ENCODE peak calls at places on chromosomes 11 and 22, in four cellular contexts. M is lung, J is right lobe of liver, K is tibial nerve. S is an unnamed sample.

GRCh38 chr22:36563444-36563843 is 34.5 kb upstream of the EIF3D start:
- DNase-seq in M (no peak), J (no peak), K (no peak), S (no peak)

GRCh38 chr22:40739723-40740122 is 60.4 kb downstream of the MCHR1 start:
- DNase-seq in M (no peak), J (no peak), K (no peak), S (no peak)

GRCh38 chr11:115418081-115418480 is 86.1 kb downstream of the CADM1 start:
- DNase-seq in M (no peak), J (no peak), K (no peak), S (no peak)

GRCh38 chr22:49903322-49904039 is 14.8 kb downstream of the ALG12 start:
- DNase-seq in M (no peak), J (no peak), K (no peak), S (no peak)

GRCh38 chr11:111913031-111913861 is 712 bp downstream of the HSPB2 start:
- DNase-seq in M (no peak), J (no peak), K (peak; percentile 41), S (no peak)

GRCh38 chr11:110031171-110031570 is 62.0 kb upstream of the ZC3H12C start:
- DNase-seq in M (no peak), J (no peak), K (no peak), S (no peak)

GRCh38 chr11:72598901-72599300 is 75.3 kb downstream of the PDE2A start:
- DNase-seq in M (no peak), J (peak; percentile 70), K (peak; percentile 45), S (no peak)

GRCh38 chr22:47990486-47990885 is 1228.0 kb downstream of the TBC1D22A start:
- DNase-seq in M (no peak), J (no peak), K (no peak), S (no peak)

GRCh38 chr11:113114452-113115027 is 153.3 kb downstream of the NCAM1 start:
- DNase-seq in M (no peak), J (peak; percentile 62), K (no peak), S (no peak)

GRCh38 chr11:67015048-67015447 is 7.9 kb upstream of the SYT12 start:
- DNase-seq in M (no peak), J (no peak), K (no peak), S (no peak)

GRCh38 chr22:50473088-50473487 is 1.7 kb downstream of the SBF1 start:
- DNase-seq in M (no peak), J (no peak), K (no peak), S (peak; percentile 41)

GRCh38 chr22:19825016-19825339 is 29.7 kb downstream of the GNB1L start:
- DNase-seq in M (no peak), J (no peak), K (no peak), S (no peak)

GRCh38 chr11:46296520-46297448 is 19.3 kb downstream of the CREB3L1 start:
- DNase-seq in M (no peak), J (no peak), K (no peak), S (no peak)

GRCh38 chr11:120248551-120249278 is 8.8 kb downstream of the POU2F3 start:
- DNase-seq in M (no peak), J (no peak), K (no peak), S (no peak)

GRCh38 chr11:77091146-77091940 is 11.3 kb upstream of the OMP start:
- DNase-seq in M (peak; percentile 76), J (peak; percentile 82), K (peak; percentile 95), S (peak; percentile 59)

GRCh38 chr11:3853935-3854659 is 1.4 kb upstream of the STIM1 start:
- DNase-seq in M (no peak), J (no peak), K (no peak), S (peak; percentile 86)

GRCh38 chr11:4804280-4804679 is at the start of gene OR52R1:
- DNase-seq in M (no peak), J (no peak), K (no peak), S (no peak)

GRCh38 chr11:13535819-13536218 is 40.0 kb upstream of the PTH start:
- DNase-seq in M (no peak), J (no peak), K (no peak), S (no peak)

GRCh38 chr11:445765-446588 is 4.1 kb upstream of the PTDSS2 start:
- DNase-seq in M (no peak), J (no peak), K (no peak), S (no peak)

GRCh38 chr11:69801513-69802335 is 17.5 kb downstream of the FGF3 start:
- DNase-seq in M (no peak), J (no peak), K (no peak), S (no peak)

GRCh38 chr11:129731316-129731715 is 84.3 kb upstream of the TMEM45B start:
- DNase-seq in M (no peak), J (peak; percentile 71), K (no peak), S (no peak)

GRCh38 chr11:114233755-114234154 is 62.4 kb upstream of the NNMT start:
- DNase-seq in M (no peak), J (no peak), K (no peak), S (no peak)

GRCh38 chr11:127943763-127944162 is 643.6 kb downstream of the ETS1 start:
- DNase-seq in M (no peak), J (no peak), K (no peak), S (no peak)

GRCh38 chr11:18368236-18368635 is 26.1 kb upstream of the LDHA start:
- DNase-seq in M (no peak), J (no peak), K (no peak), S (no peak)

GRCh38 chr11:22787565-22788162 is 41.9 kb downstream of the SVIP start:
- DNase-seq in M (no peak), J (no peak), K (no peak), S (peak; percentile 20)

GRCh38 chr11:66548774-66549630 is 2.3 kb downstream of the ACTN3 start:
- DNase-seq in M (no peak), J (no peak), K (no peak), S (no peak)

GRCh38 chr11:132220464-132220863 is 850.0 kb downstream of the NTM start:
- DNase-seq in M (no peak), J (no peak), K (no peak), S (no peak)

GRCh38 chr11:124285610-124286344 is 28.0 kb downstream of the OR8D1 start:
- DNase-seq in M (no peak), J (no peak), K (no peak), S (no peak)

GRCh38 chr11:13603661-13604060 is 64.8 kb upstream of the FAR1 start:
- DNase-seq in M (no peak), J (no peak), K (no peak), S (no peak)

DNA sequence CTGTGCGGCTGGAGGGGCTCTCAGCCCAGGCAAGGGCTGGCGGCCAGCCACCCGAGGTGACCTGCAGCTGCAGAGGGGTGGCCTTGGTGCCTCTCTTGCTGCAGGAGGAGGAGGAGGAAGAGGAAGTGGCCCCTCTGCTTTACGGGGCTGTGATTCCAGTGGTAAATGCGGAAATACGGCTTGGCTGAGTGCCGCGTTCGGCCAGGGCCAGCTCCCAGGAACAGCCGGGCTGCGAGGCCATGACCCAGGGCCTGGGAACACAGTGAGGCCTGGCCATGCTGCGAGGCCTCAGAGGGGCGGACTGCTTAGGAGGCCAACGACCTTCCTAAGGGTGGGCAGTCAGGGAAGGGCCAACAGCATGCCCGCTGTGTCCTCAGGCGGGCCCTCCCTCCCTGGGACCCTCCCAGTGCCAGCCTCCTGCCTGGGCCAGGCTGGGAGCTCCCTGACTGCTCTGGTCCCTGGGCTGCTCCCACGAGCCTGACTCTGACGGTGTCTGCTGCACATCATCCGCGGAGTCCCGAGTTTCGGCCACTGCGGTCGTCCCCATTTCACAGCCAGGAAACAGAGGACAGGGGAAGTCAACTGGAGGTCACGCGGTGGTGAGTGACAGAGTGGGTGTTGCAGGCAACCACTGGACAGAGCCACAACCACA is 20.8 kb upstream of the PPARA start:
- DNase-seq in M (no peak), J (peak; percentile 90), K (no peak), S (no peak)
- H3K27ac ChIP-seq in M (no peak overlapping the region), J (peak overlapping the region; percentile 77), K (peak overlapping the region; percentile 79), S (no peak overlapping the region)

DNA sequence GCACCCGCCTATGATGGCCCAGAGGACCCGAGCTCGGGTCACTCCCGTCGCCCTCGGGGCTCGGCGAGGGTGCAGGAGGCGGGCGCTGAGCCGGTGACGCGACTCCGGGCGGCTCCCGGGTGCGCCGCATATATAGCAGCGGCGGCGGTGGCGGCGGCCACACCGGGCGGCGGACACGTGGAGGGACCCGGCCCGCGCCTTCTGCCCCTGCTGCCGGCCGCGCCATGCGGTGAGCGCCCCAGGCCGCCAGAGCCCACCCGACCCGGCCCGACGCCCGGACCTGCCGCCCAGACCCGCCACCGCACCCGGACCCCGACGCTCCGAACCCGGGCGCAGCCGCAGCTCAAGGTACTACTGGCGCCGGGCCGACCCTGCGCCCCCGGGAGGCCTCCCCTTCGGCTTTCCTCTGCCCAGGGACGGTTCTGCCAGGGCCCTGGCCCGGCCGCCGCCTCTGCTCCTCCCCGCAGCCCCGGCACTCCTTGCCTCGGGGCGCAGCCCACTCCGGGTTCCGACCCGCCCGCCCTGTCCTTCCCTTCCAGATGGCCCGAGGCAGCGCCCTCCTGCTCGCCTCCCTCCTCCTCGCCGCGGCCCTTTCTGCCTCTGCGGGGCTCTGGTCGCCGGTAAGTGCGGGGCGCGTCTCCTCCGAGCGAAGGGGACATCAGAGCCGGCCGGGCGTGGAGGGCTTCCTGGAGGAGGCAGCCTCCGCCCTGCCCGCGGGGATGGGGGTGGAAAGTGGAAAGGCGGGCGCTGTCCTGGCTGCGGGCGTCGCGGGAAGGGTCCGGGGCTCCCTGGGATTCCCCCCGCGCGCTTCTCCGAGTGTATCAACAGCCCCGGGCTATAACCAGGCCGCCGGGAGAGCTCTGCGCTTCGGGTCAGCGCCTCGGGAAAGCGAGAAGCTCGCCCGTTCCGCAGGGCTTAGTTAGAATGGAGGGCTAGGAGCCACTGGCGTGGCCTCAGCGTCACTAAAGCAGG is at the start of gene GAL:
- DNase-seq in M (no peak), J (no peak), K (no peak), S (no peak)
- H3K27ac ChIP-seq in M (no peak within 1 kb of the TSS), J (no peak within 1 kb of the TSS), K (no peak within 1 kb of the TSS), S (no peak within 1 kb of the TSS)

GRCh38 chr22:42301742-42302102 is 31.3 kb upstream of the TCF20 start:
- DNase-seq in M (no peak), J (no peak), K (no peak), S (no peak)

GRCh38 chr22:42298746-42299145 is 28.3 kb upstream of the TCF20 start:
- DNase-seq in M (no peak), J (no peak), K (no peak), S (no peak)

GRCh38 chr22:42299586-42300285 is 29.3 kb upstream of the TCF20 start:
- DNase-seq in M (no peak), J (no peak), K (peak; percentile 25), S (peak; percentile 60)

GRCh38 chr22:42301072-42301741 is 30.8 kb upstream of the TCF20 start:
- DNase-seq in M (no peak), J (no peak), K (no peak), S (no peak)

DNA sequence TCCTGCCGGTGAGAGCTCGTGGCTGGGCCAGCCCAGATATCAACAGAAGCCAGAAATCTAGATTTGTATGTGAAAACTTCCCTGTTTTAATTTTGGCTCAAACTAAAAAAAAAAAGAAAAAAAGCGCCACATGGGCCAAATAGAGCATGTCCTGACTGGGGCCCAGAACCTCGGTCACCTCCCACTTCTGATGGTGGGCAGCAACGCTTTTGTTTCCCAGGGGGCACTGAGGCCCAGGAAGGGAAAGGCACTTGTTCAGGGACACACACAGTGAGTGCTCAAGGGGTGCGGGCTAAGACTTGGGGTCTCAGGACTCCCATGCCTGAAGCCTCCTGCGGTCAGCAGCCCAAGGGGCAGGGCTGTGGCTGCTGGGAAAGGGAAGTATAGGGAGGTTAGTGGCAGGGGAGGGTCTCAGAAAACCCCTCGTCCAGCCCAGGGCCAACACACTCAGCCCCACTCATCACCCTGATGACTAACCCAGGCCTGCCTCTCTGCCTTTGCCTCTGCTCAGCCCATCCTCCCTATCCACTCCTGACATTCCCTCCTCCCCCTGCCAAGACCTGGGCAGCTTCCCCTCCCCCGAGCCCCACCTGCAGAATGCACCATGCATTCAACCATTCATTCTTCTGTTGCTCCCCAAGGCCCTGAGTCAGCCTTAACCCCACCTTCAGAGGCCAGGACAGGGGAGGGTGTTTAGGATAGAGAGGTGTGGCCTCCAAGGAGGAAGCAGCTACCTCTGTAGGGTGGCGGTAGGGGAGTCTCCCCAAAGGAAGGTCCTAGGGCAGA is 30.0 kb upstream of the TCF20 start:
- DNase-seq in M (no peak), J (no peak), K (no peak), S (peak; percentile 34)
- H3K27ac ChIP-seq in M (no peak overlapping the region), J (no peak overlapping the region), K (no peak overlapping the region), S (peak overlapping the region; percentile 79)

GRCh38 chr22:46942816-46943783 is 180.7 kb downstream of the TBC1D22A start:
- DNase-seq in M (peak; percentile 44), J (peak; percentile 53), K (peak; percentile 45), S (no peak)
- H3K27ac ChIP-seq in M (peak overlapping the region; percentile 47), J (peak overlapping the region; percentile 55), K (peak overlapping the region; percentile 78), S (no peak overlapping the region)